ENCODE peak calls at places on chromosomes 6 and 20, in seven cellular contexts. Z is HCT116; Y is right atrium auricular region; O is CD8-positive, alpha-beta T cell; M is Peyer's patch; N is pancreas; Q is tibial artery. U is an unnamed sample.

GRCh38 chr20:3068986-3069900 is 2.2 kb upstream of the OXT start:
- DNase-seq in Z (no peak), Y (no peak), O (no peak), M (no peak), N (no peak), Q (no peak), U (no peak)

GRCh38 chr6:118770112-118770788 is 118.9 kb upstream of the CEP85L start:
- DNase-seq in Z (no peak), Y (no peak), O (no peak), M (no peak), N (no peak), Q (no peak), U (no peak)

GRCh38 chr6:67102743-67103142 is 1395.7 kb upstream of the EYS start:
- DNase-seq in Z (no peak), Y (no peak), O (no peak), M (no peak), N (no peak), Q (no peak), U (no peak)

GRCh38 chr20:49297605-49298530 is 20.0 kb upstream of the ZNFX1 start:
- DNase-seq in Z (no peak), Y (no peak), O (no peak), M (peak; percentile 51), N (no peak), Q (no peak), U (no peak)

GRCh38 chr6:100381111-100381510 is 83.6 kb downstream of the SIM1 start:
- DNase-seq in Z (no peak), Y (no peak), O (no peak), M (no peak), N (no peak), Q (no peak), U (no peak)

GRCh38 chr20:32731882-32732266 is 11.4 kb downstream of the COMMD7 start:
- DNase-seq in Z (no peak), Y (no peak), O (no peak), M (no peak), N (no peak), Q (no peak), U (no peak)

GRCh38 chr6:168014406-168014959 is 17.0 kb downstream of the KIF25 start:
- DNase-seq in Z (no peak), Y (no peak), O (no peak), M (no peak), N (no peak), Q (no peak), U (no peak)

GRCh38 chr6:32622545-32623401 is 14.4 kb upstream of the HLA-DQA1 start:
- DNase-seq in Z (no peak), Y (no peak), O (peak; percentile 19), M (no peak), N (no peak), Q (no peak), U (no peak)

GRCh38 chr6:146981981-146982380 is 222.2 kb upstream of the STXBP5 start:
- DNase-seq in Z (no peak), Y (no peak), O (no peak), M (no peak), N (no peak), Q (no peak), U (no peak)

GRCh38 chr6:54085526-54085925 is 25.7 kb upstream of the MLIP start:
- DNase-seq in Z (no peak), Y (no peak), O (no peak), M (no peak), N (no peak), Q (no peak), U (peak; percentile 45)

GRCh38 chr20:23174821-23175220 is 88.7 kb upstream of the CD93 start:
- DNase-seq in Z (no peak), Y (no peak), O (no peak), M (no peak), N (no peak), Q (no peak), U (no peak)

GRCh38 chr6:138194221-138194620 is 24.1 kb downstream of the PBOV1 start:
- DNase-seq in Z (no peak), Y (no peak), O (no peak), M (peak; percentile 51), N (peak; percentile 64), Q (no peak), U (no peak)

GRCh38 chr20:49354673-49355072 is 76.8 kb upstream of the ZNFX1 start:
- DNase-seq in Z (no peak), Y (no peak), O (no peak), M (no peak), N (no peak), Q (no peak), U (no peak)

GRCh38 chr6:4295058-4295788 is 159.8 kb upstream of the ECI2 start:
- DNase-seq in Z (no peak), Y (no peak), O (no peak), M (no peak), N (no peak), Q (no peak), U (no peak)

GRCh38 chr20:10672579-10673127 is 1.1 kb downstream of the JAG1 start:
- DNase-seq in Z (no peak), Y (peak; percentile 74), O (no peak), M (peak; percentile 81), N (peak; percentile 82), Q (peak; percentile 80), U (peak; percentile 58)

GRCh38 chr6:43095939-43096338 is 19.8 kb downstream of the PTK7 start:
- DNase-seq in Z (no peak), Y (no peak), O (no peak), M (no peak), N (no peak), Q (no peak), U (no peak)

GRCh38 chr6:42428326-42429041 is 23.2 kb downstream of the TRERF1 start:
- DNase-seq in Z (no peak), Y (peak; percentile 58), O (no peak), M (peak; percentile 57), N (no peak), Q (no peak), U (peak; percentile 39)

GRCh38 chr6:63307581-63308246 is 12.1 kb downstream of the LGSN start:
- DNase-seq in Z (peak; percentile 47), Y (no peak), O (no peak), M (no peak), N (no peak), Q (no peak), U (no peak)

GRCh38 chr20:38165089-38165965 is at the start of gene TGM2:
- DNase-seq in Z (no peak), Y (peak; percentile 86), O (no peak), M (peak; percentile 91), N (peak; percentile 94), Q (peak; percentile 94), U (peak; percentile 87)

GRCh38 chr6:112877134-112878100 is 530.3 kb downstream of the RFPL4B start:
- DNase-seq in Z (no peak), Y (no peak), O (no peak), M (no peak), N (no peak), Q (no peak), U (no peak)

GRCh38 chr6:21455071-21455470 is 138.5 kb upstream of the SOX4 start:
- DNase-seq in Z (no peak), Y (no peak), O (no peak), M (no peak), N (no peak), Q (no peak), U (no peak)

GRCh38 chr6:110949679-110950285 is 8.7 kb upstream of the GTF3C6 start:
- DNase-seq in Z (peak; percentile 12), Y (no peak), O (no peak), M (peak; percentile 3), N (no peak), Q (no peak), U (no peak)

GRCh38 chr20:56465997-56466396 is 2.4 kb upstream of the RTF2 start:
- DNase-seq in Z (no peak), Y (no peak), O (no peak), M (no peak), N (no peak), Q (no peak), U (no peak)
- H3K27ac ChIP-seq in Z (no peak overlapping the region), Y (no peak overlapping the region), O (no peak overlapping the region), M (no peak overlapping the region), N (no peak overlapping the region), Q (no peak overlapping the region), U (no peak overlapping the region)

DNA sequence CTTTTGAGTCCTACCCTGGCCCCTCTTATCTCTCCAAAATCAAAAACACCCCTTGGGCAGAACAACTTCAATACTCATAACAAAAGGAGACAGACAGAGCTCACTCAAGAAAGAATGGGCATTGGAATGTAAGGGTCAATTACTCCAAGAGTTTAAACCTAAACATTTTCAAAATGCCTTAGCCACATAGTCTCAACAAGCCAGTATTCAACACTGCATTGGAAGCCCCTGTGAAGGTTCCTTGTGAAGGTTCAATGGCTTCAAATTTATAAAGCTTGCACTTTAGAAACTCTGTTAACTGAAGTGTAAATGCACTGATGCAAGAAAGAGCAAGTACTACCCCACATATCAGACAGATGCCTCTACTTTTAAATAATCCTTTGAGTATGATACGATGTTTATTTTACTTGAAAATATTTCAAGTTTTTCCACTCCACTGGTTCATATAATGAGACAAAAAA is 139.1 kb upstream of the LAMP5 start:
- DNase-seq in Z (no peak), Y (no peak), O (no peak), M (no peak), N (no peak), Q (no peak), U (no peak)
- H3K4me3 ChIP-seq in Z (no peak overlapping the region), Y (no peak overlapping the region), O (no peak overlapping the region), M (no peak overlapping the region), N (no peak overlapping the region), Q (no peak overlapping the region), U (no peak overlapping the region)

GRCh38 chr6:148998704-148999103 is 251.9 kb downstream of the UST start:
- DNase-seq in Z (no peak), Y (no peak), O (no peak), M (no peak), N (no peak), Q (no peak), U (no peak)

GRCh38 chr6:148999501-148999900 is 252.7 kb downstream of the UST start:
- DNase-seq in Z (no peak), Y (no peak), O (no peak), M (no peak), N (no peak), Q (no peak), U (no peak)

GRCh38 chr6:148996815-148997214 is 250.0 kb downstream of the UST start:
- DNase-seq in Z (no peak), Y (no peak), O (no peak), M (no peak), N (no peak), Q (no peak), U (no peak)

GRCh38 chr6:148999921-149000589 is 253.2 kb downstream of the UST start:
- DNase-seq in Z (no peak), Y (peak; percentile 83), O (no peak), M (no peak), N (no peak), Q (peak; percentile 90), U (peak; percentile 84)

DNA sequence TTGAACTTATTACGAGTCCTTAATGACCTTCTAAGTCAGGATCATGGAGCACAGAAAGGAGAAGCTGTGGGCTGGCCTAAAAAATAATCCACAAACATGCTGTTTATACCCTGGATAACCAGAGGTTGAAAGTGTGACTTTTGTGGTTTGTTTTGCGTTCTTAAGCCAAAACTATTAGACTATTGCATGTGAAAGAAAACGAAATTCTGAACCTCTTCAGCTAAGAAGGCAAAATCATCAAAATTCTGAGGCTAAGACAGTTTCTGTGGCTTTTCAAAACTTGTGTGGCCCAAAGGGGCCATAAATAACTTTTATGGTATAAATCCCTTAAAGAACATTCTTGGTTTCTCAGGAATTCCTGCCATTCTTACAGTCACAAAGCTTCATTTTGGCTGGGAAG is 251.0 kb downstream of the UST start:
- DNase-seq in Z (no peak), Y (no peak), O (no peak), M (no peak), N (no peak), Q (no peak), U (no peak)
- H3K27ac ChIP-seq in Z (no peak overlapping the region), Y (no peak overlapping the region), O (no peak overlapping the region), M (no peak overlapping the region), N (no peak overlapping the region), Q (no peak overlapping the region), U (no peak overlapping the region)

GRCh38 chr6:122128445-122128844 is 271.0 kb upstream of the HSF2 start:
- DNase-seq in Z (no peak), Y (no peak), O (no peak), M (no peak), N (no peak), Q (no peak), U (no peak)
- H3K4me3 ChIP-seq in Z (no peak overlapping the region), Y (no peak overlapping the region), O (no peak overlapping the region), M (no peak overlapping the region), N (no peak overlapping the region), Q (no peak overlapping the region), U (no peak overlapping the region)

U was measured in heart left ventricle.